ENCODE peak calls at places on chromosomes 13 and 19, in eight cellular contexts. Y is GM12878, K is transverse colon, E is tibial nerve, Z is K562, V is sigmoid colon, X is ovary, W is esophagus muscularis mucosa. Q is an unnamed sample.

GRCh38 chr13:26280822-26281221 is 26.9 kb downstream of the CDK8 start:
- DNase-seq in Z (no peak), V (no peak), E (no peak), K (no peak), X (no peak), W (no peak), Y (no peak), Q (no peak)

GRCh38 chr13:104318121-104318520 is 1251.9 kb upstream of the SLC10A2 start:
- DNase-seq in W (no peak), V (no peak), Y (no peak), E (no peak), Z (no peak), X (no peak), K (no peak), Q (no peak)

GRCh38 chr19:1295169-1296012 is 9.7 kb downstream of the EFNA2 start:
- DNase-seq in E (no peak), Y (no peak), K (no peak), Z (peak; percentile 99), W (no peak), X (no peak), V (no peak), Q (no peak)

GRCh38 chr19:38538793-38539528 is 78.8 kb downstream of the MAP4K1 start:
- DNase-seq in W (no peak), V (no peak), Y (no peak), Z (no peak), X (no peak), E (no peak), K (no peak), Q (no peak)

GRCh38 chr13:46896346-46897138 is at the start of gene HTR2A:
- DNase-seq in E (no peak), Z (no peak), Y (no peak), K (no peak), V (peak; percentile 66), X (peak; percentile 33), W (no peak), Q (peak; percentile 33)

GRCh38 chr13:48542581-48543341 is 9.9 kb upstream of the RCBTB2 start:
- DNase-seq in Z (no peak), Y (no peak), E (no peak), V (peak; percentile 81), W (no peak), K (peak; percentile 43), X (peak; percentile 61), Q (peak; percentile 58)

GRCh38 chr13:43110036-43110435 is 86.7 kb downstream of the DNAJC15 start:
- DNase-seq in K (no peak), Y (no peak), V (no peak), X (no peak), W (no peak), E (no peak), Z (no peak), Q (no peak)

GRCh38 chr13:62702502-62702901 is 1286.9 kb upstream of the PCDH20 start:
- DNase-seq in X (no peak), Z (no peak), K (no peak), Y (no peak), E (no peak), V (no peak), W (no peak), Q (no peak)

GRCh38 chr19:46786236-46787039 is 2.0 kb downstream of the SLC1A5 start:
- DNase-seq in W (peak; percentile 94), Y (no peak), V (peak; percentile 89), E (peak; percentile 53), X (peak; percentile 71), K (peak; percentile 79), Z (peak; percentile 75), Q (peak; percentile 67)

GRCh38 chr13:81017525-81018152 is 676.7 kb upstream of the SPRY2 start:
- DNase-seq in V (no peak), X (no peak), K (no peak), W (no peak), E (no peak), Y (no peak), Z (peak; percentile 6), Q (no peak)

GRCh38 chr13:30581582-30581981 is 36.1 kb upstream of the USPL1 start:
- DNase-seq in Y (no peak), Z (no peak), W (no peak), X (no peak), E (no peak), K (no peak), V (no peak), Q (no peak)

GRCh38 chr13:41365636-41366035 is 54.6 kb downstream of the NAA16 start:
- DNase-seq in Y (no peak), Z (no peak), K (no peak), W (no peak), V (no peak), X (no peak), E (no peak), Q (no peak)

GRCh38 chr13:102657630-102658029 is 37.2 kb downstream of the METTL21C start:
- DNase-seq in Z (no peak), K (no peak), E (no peak), W (no peak), X (no peak), V (no peak), Y (no peak), Q (no peak)

GRCh38 chr19:42051166-42052115 is 18.6 kb downstream of the GRIK5 start:
- DNase-seq in K (no peak), W (no peak), E (no peak), X (no peak), V (no peak), Z (no peak), Y (no peak), Q (peak; percentile 47)

GRCh38 chr13:112697756-112698655 is 8.2 kb downstream of the ATP11A start:
- DNase-seq in K (no peak), Z (no peak), X (no peak), Y (no peak), E (no peak), W (no peak), V (peak; percentile 59), Q (peak; percentile 22)

DNA sequence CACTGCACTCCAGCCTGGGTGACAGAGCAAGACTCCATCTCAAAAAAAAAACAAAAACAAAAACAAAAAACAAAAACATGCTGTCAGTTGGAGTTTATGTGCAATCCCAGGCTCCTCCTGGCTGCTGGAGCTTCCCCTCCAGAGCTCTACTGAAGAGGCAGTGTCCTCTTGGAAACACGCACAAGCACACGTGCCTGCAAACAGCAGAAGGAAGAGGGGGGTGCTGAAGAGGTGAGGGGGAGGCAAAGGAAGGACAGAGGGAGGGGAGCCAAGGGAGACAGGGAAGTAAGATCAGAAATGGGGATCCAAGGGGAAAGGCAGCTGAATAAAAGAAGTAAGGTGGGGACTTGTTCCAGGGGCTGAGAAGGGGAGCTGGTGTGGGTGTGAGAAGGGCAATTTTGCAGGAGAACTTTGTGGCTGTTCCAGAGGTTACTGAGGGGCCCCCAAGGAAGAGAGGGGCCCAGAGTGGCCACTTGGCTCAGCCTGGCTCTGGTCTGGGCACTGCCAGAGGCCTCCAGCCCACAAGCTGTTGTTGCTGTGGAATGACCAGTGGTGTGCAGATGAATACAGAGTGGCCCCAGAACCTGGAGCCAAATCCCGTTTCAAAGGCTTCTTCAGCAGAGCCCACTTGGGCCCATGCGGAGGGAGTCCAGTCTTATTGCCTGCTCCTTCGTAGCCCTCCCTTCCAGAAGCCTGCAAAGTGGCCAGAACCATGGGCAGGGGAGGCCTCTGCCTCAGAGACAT is 34.4 kb downstream of the LYL1 start:
- DNase-seq in V (peak; percentile 88), X (no peak), Z (no peak), Y (no peak), W (no peak), K (no peak), E (no peak), Q (no peak)
- H3K4me3 ChIP-seq in V (no peak overlapping the region), X (no peak overlapping the region), Z (no peak overlapping the region), Y (no peak overlapping the region), W (no peak overlapping the region), K (no peak overlapping the region), E (no peak overlapping the region), Q (no peak overlapping the region)

DNA sequence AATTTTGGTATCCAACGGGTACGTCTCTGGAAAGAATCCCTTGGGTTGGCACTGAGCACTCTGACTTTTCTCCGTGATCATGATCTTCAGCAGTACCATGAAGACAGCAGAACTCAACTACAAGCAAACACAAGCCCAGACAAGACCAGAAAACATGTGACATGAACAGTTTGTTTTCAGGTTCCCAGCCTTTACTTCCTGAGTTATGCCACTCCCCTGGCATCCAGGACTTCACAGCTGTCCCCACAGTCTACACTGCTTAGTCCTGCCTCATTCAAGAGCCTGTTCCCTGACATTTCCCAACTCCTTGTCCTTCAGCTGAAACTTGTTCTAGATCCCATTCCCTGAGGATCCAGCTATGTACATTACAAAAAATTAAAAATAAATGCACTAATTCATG is 4.9 kb upstream of the N4BP2L1 start:
- DNase-seq in Z (no peak), X (no peak), E (no peak), Y (no peak), W (no peak), K (no peak), V (no peak), Q (no peak)
- TF ChIP-seq EP300 in Z (no peak), X (no peak), E (no peak), Y (no peak), W (no peak), K (no peak), V (no peak), Q (no peak)

DNA sequence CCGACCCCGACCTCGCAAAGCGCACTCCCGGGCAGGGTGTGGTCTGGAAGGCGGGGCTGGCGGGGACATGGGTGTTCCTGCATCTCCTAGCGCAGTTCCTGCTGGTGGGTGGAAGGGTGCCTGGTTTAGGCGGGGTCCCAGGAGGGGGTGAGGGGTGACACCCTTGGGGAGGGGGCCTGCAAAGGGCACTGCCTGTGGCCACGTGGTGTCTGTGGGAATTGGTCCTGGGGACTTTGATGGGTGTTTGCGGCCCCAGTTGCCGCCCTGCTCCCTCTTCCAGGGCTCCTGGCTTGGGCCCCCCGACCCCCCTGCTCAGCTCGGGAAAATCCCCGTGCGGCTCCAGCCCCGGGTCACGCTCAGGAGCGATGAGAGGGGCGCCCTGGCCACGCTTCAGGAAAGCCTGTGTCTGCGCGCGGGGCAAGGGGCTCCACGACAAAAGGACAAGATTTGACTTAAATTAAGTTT is 19.1 kb downstream of the WTIP start:
- DNase-seq in E (no peak), K (no peak), W (no peak), X (no peak), Y (no peak), Z (peak; percentile 55), V (peak; percentile 65), Q (no peak)
- H3K4me3 ChIP-seq in E (no peak overlapping the region), K (no peak overlapping the region), W (no peak overlapping the region), X (no peak overlapping the region), Y (peak overlapping the region; percentile 6), Z (no peak overlapping the region), V (no peak overlapping the region), Q (no peak overlapping the region)

GRCh38 chr13:97875911-97876310 is 77.6 kb upstream of the IPO5 start:
- DNase-seq in Y (no peak), Z (no peak), V (no peak), K (no peak), X (no peak), E (no peak), W (peak; percentile 83), Q (no peak)
- TF ChIP-seq EP300 in Y (no peak), Z (no peak), V (no peak), K (no peak), X (no peak), E (no peak), W (no peak), Q (no peak)